ENCODE peak calls at places on chromosomes 5 and 9, in four cellular contexts. One of them, this sample, is unnamed.

GRCh38 chr9:86638109-86638508 is 283.9 kb upstream of the TUT7 start:
- DNase-seq in esophagus squamous epithelium: no peak
- DNase-seq in A673: no peak
- DNase-seq in A549: no peak
- DNase-seq in this sample: no peak

GRCh38 chr5:16679863-16680262 is 63.1 kb upstream of the RETREG1 start:
- DNase-seq in esophagus squamous epithelium: no peak
- DNase-seq in A673: peak; percentile 31
- DNase-seq in A549: no peak
- DNase-seq in this sample: no peak

GRCh38 chr9:134868751-134869553 is 11.7 kb upstream of the FCN2 start:
- DNase-seq in esophagus squamous epithelium: no peak
- DNase-seq in A673: no peak
- DNase-seq in A549: no peak
- DNase-seq in this sample: no peak

GRCh38 chr5:140391312-140391711 is 10.3 kb upstream of the ANKHD1 start:
- DNase-seq in esophagus squamous epithelium: no peak
- DNase-seq in A673: no peak
- DNase-seq in A549: no peak
- DNase-seq in this sample: no peak

GRCh38 chr9:16000826-16001225 is 448.0 kb downstream of the CCDC171 start:
- DNase-seq in esophagus squamous epithelium: no peak
- DNase-seq in A673: no peak
- DNase-seq in A549: no peak
- DNase-seq in this sample: no peak

GRCh38 chr5:37694867-37695266 is 145.0 kb downstream of the GDNF start:
- DNase-seq in esophagus squamous epithelium: no peak
- DNase-seq in A673: no peak
- DNase-seq in A549: no peak
- DNase-seq in this sample: no peak

GRCh38 chr9:79623799-79624721 is 52.3 kb downstream of the TLE4 start:
- DNase-seq in esophagus squamous epithelium: peak; percentile 2
- DNase-seq in A673: peak; percentile 94
- DNase-seq in A549: peak; percentile 13
- DNase-seq in this sample: no peak

GRCh38 chr5:82106806-82107205 is 135.0 kb downstream of the ATG10 start:
- DNase-seq in esophagus squamous epithelium: no peak
- DNase-seq in A673: peak; percentile 24
- DNase-seq in A549: no peak
- DNase-seq in this sample: no peak

GRCh38 chr9:112831281-112831851 is 59.3 kb downstream of the SLC46A2 start:
- DNase-seq in esophagus squamous epithelium: no peak
- DNase-seq in A673: no peak
- DNase-seq in A549: no peak
- DNase-seq in this sample: no peak

GRCh38 chr5:67015577-67016290 is 180.9 kb downstream of the CD180 start:
- DNase-seq in esophagus squamous epithelium: no peak
- DNase-seq in A673: no peak
- DNase-seq in A549: no peak
- DNase-seq in this sample: peak; percentile 46

GRCh38 chr9:76796296-76796695 is 32.1 kb downstream of the PCA3 start:
- DNase-seq in esophagus squamous epithelium: no peak
- DNase-seq in A673: no peak
- DNase-seq in A549: no peak
- DNase-seq in this sample: no peak

GRCh38 chr9:116501871-116502270 is 185.2 kb upstream of the TRIM32 start:
- DNase-seq in esophagus squamous epithelium: no peak
- DNase-seq in A673: no peak
- DNase-seq in A549: peak; percentile 48
- DNase-seq in this sample: no peak

GRCh38 chr9:136655244-136656225 is 7.2 kb upstream of the EGFL7 start:
- DNase-seq in esophagus squamous epithelium: no peak
- DNase-seq in A673: peak; percentile 73
- DNase-seq in A549: no peak
- DNase-seq in this sample: no peak

GRCh38 chr9:34384368-34385165 is 7.9 kb upstream of the MYORG start:
- DNase-seq in esophagus squamous epithelium: no peak
- DNase-seq in A673: no peak
- DNase-seq in A549: no peak
- DNase-seq in this sample: no peak

GRCh38 chr9:34070601-34071340 is 22.1 kb upstream of the UBAP2 start:
- DNase-seq in esophagus squamous epithelium: no peak
- DNase-seq in A673: no peak
- DNase-seq in A549: no peak
- DNase-seq in this sample: no peak

GRCh38 chr5:95809414-95809960 is 13.0 kb downstream of the GLRX start:
- DNase-seq in esophagus squamous epithelium: no peak
- DNase-seq in A673: no peak
- DNase-seq in A549: no peak
- DNase-seq in this sample: no peak

GRCh38 chr5:90421136-90421535 is 11.6 kb upstream of the CETN3 start:
- DNase-seq in esophagus squamous epithelium: no peak
- DNase-seq in A673: no peak
- DNase-seq in A549: no peak
- DNase-seq in this sample: no peak
- TF ChIP-seq CTCF in esophagus squamous epithelium: no peak
- TF ChIP-seq CTCF in A673: no peak
- TF ChIP-seq CTCF in A549: peak; percentile 11
- TF ChIP-seq CTCF in this sample: peak; percentile 25

GRCh38 chr5:152255411-152255810 is 149.7 kb downstream of the NMUR2 start:
- DNase-seq in esophagus squamous epithelium: no peak
- DNase-seq in A673: no peak
- DNase-seq in A549: no peak
- DNase-seq in this sample: no peak
- H3K27ac ChIP-seq in esophagus squamous epithelium: no peak overlapping the region
- H3K27ac ChIP-seq in A673: no peak overlapping the region
- H3K27ac ChIP-seq in A549: no peak overlapping the region
- H3K27ac ChIP-seq in this sample: no peak overlapping the region

DNA sequence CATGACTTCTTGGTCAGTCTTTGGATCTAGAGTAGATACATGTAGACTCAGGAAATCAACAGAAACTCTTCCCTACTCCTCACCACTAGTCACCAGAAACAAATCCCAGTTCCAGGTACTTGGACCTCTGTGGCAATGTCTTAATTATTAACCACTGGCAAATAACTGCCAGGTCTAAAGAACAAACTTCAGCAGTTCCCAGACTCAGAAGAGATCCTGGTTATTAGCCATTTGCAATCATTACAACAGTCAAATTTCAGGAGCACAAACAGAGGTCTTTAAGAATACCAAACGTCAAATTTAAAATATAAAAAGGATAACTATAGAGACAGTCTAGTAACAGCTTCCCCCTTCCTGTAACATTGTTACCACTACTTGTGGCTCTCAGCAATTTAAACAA is 10.2 kb downstream of the DIAPH1 start:
- DNase-seq in esophagus squamous epithelium: no peak
- DNase-seq in A673: no peak
- DNase-seq in A549: no peak
- DNase-seq in this sample: no peak
- H3K4me3 ChIP-seq in esophagus squamous epithelium: no peak overlapping the region
- H3K4me3 ChIP-seq in A673: no peak overlapping the region
- H3K4me3 ChIP-seq in A549: no peak overlapping the region
- H3K4me3 ChIP-seq in this sample: no peak overlapping the region

GRCh38 chr5:109844695-109845094 is 155.0 kb downstream of the MAN2A1 start:
- DNase-seq in esophagus squamous epithelium: no peak
- DNase-seq in A673: peak; percentile 12
- DNase-seq in A549: no peak
- DNase-seq in this sample: no peak

GRCh38 chr5:109849478-109850088 is 159.9 kb downstream of the MAN2A1 start:
- DNase-seq in esophagus squamous epithelium: no peak
- DNase-seq in A673: no peak
- DNase-seq in A549: no peak
- DNase-seq in this sample: no peak

GRCh38 chr5:109848130-109848529 is 158.4 kb downstream of the MAN2A1 start:
- DNase-seq in esophagus squamous epithelium: no peak
- DNase-seq in A673: no peak
- DNase-seq in A549: no peak
- DNase-seq in this sample: no peak

GRCh38 chr5:109838157-109838556 is 148.4 kb downstream of the MAN2A1 start:
- DNase-seq in esophagus squamous epithelium: no peak
- DNase-seq in A673: no peak
- DNase-seq in A549: no peak
- DNase-seq in this sample: no peak

GRCh38 chr5:109844148-109844547 is 154.4 kb downstream of the MAN2A1 start:
- DNase-seq in esophagus squamous epithelium: no peak
- DNase-seq in A673: peak; percentile 27
- DNase-seq in A549: peak; percentile 13
- DNase-seq in this sample: no peak
- TF ChIP-seq CTCF in esophagus squamous epithelium: no peak
- TF ChIP-seq CTCF in A673: peak; percentile 46
- TF ChIP-seq CTCF in A549: peak; percentile 33
- TF ChIP-seq CTCF in this sample: peak; percentile 44

DNA sequence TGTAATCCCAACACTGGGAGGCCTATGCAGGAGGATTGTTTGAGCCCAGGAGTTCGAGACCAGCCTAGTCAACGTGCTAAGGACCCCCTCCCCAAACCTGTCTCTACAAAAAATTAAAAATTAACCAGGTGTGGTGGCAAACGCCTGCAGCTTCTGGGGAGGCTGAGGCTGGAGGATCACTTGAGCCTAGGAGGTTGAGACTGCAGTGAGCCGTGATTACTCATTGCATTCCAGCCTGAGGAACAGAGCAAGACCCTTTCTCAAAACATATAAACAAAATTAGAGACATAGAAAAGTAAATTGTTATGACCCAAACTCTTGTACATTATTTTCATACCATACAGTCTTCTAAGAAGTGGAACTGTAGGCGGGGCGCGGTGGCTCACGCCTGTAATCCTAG is 1.1 kb downstream of the GPR107 start:
- DNase-seq in esophagus squamous epithelium: no peak
- DNase-seq in A673: no peak
- DNase-seq in A549: no peak
- DNase-seq in this sample: no peak
- H3K27ac ChIP-seq in esophagus squamous epithelium: peak overlapping the region; percentile 98
- H3K27ac ChIP-seq in A673: peak overlapping the region; percentile 93
- H3K27ac ChIP-seq in A549: peak overlapping the region; percentile 97
- H3K27ac ChIP-seq in this sample: no peak overlapping the region

GRCh38 chr5:134502259-134502658 is 23.2 kb upstream of the JADE2 start:
- DNase-seq in esophagus squamous epithelium: no peak
- DNase-seq in A673: no peak
- DNase-seq in A549: no peak
- DNase-seq in this sample: no peak
- H3K4me3 ChIP-seq in esophagus squamous epithelium: no peak overlapping the region
- H3K4me3 ChIP-seq in A673: no peak overlapping the region
- H3K4me3 ChIP-seq in A549: no peak overlapping the region
- H3K4me3 ChIP-seq in this sample: no peak overlapping the region

DNA sequence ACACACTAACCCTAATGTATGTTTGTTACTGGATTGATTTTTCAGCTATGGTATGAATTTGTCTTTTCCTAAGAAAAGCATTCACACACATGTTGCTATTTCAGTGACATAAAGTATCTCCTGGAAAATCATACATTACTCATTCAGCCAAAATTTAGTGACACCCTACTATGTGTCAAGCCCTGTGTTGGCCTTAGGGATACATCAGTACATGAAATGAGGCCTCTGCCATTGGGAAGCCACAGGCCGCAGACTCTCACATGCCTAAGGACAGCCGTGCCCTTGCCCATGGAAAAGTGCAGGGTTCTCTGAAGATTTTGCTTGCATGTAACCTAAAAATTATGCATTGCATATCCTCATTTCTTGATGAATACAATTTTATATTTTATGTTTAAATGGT is 5.2 kb upstream of the MARCHF6 start:
- DNase-seq in esophagus squamous epithelium: no peak
- DNase-seq in A673: no peak
- DNase-seq in A549: no peak
- DNase-seq in this sample: no peak
- TF ChIP-seq CTCF in esophagus squamous epithelium: no peak
- TF ChIP-seq CTCF in A673: no peak
- TF ChIP-seq CTCF in A549: no peak
- TF ChIP-seq CTCF in this sample: no peak

GRCh38 chr5:154478224-154478565 is at the start of gene HAND1:
- DNase-seq in esophagus squamous epithelium: no peak
- DNase-seq in A673: peak; percentile 62
- DNase-seq in A549: peak; percentile 95
- DNase-seq in this sample: no peak
- H3K27ac ChIP-seq in esophagus squamous epithelium: no peak within 1 kb of the TSS
- H3K27ac ChIP-seq in A673: no peak within 1 kb of the TSS
- H3K27ac ChIP-seq in A549: peak within 1 kb of the TSS; percentile 34
- H3K27ac ChIP-seq in this sample: no peak within 1 kb of the TSS

GRCh38 chr9:21580636-21581353 is 98.7 kb upstream of the IFNE start:
- DNase-seq in esophagus squamous epithelium: no peak
- DNase-seq in A673: no peak
- DNase-seq in A549: no peak
- DNase-seq in this sample: no peak
- H3K4me3 ChIP-seq in esophagus squamous epithelium: no peak overlapping the region
- H3K4me3 ChIP-seq in A673: no peak overlapping the region
- H3K4me3 ChIP-seq in A549: peak overlapping the region; percentile 16
- H3K4me3 ChIP-seq in this sample: no peak overlapping the region